ENCODE peak calls at places on chromosomes 2 and 18, in nine cellular contexts. U, S, I, X, V, M, A, C and K are unnamed samples.
A peak's percentile ranks its signal among the peaks of the same experiment; 100 is the strongest.

GRCh38 chr2:174775586-174775985 is 11.3 kb upstream of the CHRNA1 start:
- DNase-seq in A (peak; percentile 20), C (no peak), M (peak; percentile 52), S (no peak), X (no peak), V (no peak), I (peak; percentile 33), U (peak; percentile 43), K (no peak)

GRCh38 chr2:38485734-38486133 is 108.7 kb upstream of the ATL2 start:
- DNase-seq in A (no peak), C (no peak), U (no peak), S (no peak), V (peak; percentile 60), M (no peak), I (no peak), X (no peak), K (peak; percentile 22)

GRCh38 chr2:220114443-220114842 is 487.0 kb downstream of the SLC4A3 start:
- DNase-seq in A (no peak), I (no peak), V (no peak), S (no peak), U (peak; percentile 18), X (no peak), C (no peak), M (no peak), K (no peak)

GRCh38 chr18:7452331-7452730 is 114.8 kb upstream of the PTPRM start:
- DNase-seq in X (peak; percentile 31), A (peak; percentile 68), C (no peak), V (peak; percentile 73), S (peak; percentile 1), U (peak; percentile 54), I (peak; percentile 81), M (peak; percentile 54), K (peak; percentile 24)

GRCh38 chr2:31526946-31527345 is 53.8 kb downstream of the SRD5A2 start:
- DNase-seq in M (no peak), X (no peak), I (no peak), C (no peak), U (no peak), V (no peak), A (peak; percentile 25), S (no peak), K (no peak)

GRCh38 chr18:75218524-75218923 is 7.9 kb downstream of the TSHZ1 start:
- DNase-seq in A (no peak), U (no peak), C (no peak), I (no peak), X (no peak), V (no peak), M (no peak), S (no peak), K (no peak)

GRCh38 chr18:56148373-56148772 is 490.0 kb downstream of the TXNL1 start:
- DNase-seq in X (no peak), V (no peak), S (no peak), M (peak; percentile 74), C (no peak), U (peak; percentile 93), I (no peak), A (no peak), K (no peak)

GRCh38 chr2:239466755-239467271 is 66.0 kb upstream of the HDAC4 start:
- DNase-seq in X (no peak), V (no peak), U (no peak), S (no peak), M (no peak), C (no peak), A (no peak), I (no peak), K (no peak)

GRCh38 chr18:2857491-2858063 is 10.8 kb downstream of the EMILIN2 start:
- DNase-seq in M (no peak), A (peak; percentile 52), U (peak; percentile 95), C (no peak), V (no peak), X (no peak), S (no peak), I (no peak), K (no peak)

GRCh38 chr2:197827618-197828017 is 23.2 kb downstream of the PLCL1 start:
- DNase-seq in I (no peak), S (no peak), A (no peak), C (no peak), U (peak; percentile 66), X (no peak), V (no peak), M (no peak), K (no peak)

GRCh38 chr2:16109368-16109820 is 169.0 kb downstream of the MYCN start:
- DNase-seq in V (no peak), A (no peak), S (no peak), U (no peak), I (no peak), M (no peak), X (no peak), C (no peak), K (no peak)

GRCh38 chr2:88016086-88016947 is at the start of gene RNU2-63P:
- DNase-seq in X (peak; percentile 52), I (peak; percentile 82), S (peak; percentile 94), V (peak; percentile 89), A (peak; percentile 89), M (peak; percentile 92), U (peak; percentile 79), C (peak; percentile 95), K (peak; percentile 86)

DNA sequence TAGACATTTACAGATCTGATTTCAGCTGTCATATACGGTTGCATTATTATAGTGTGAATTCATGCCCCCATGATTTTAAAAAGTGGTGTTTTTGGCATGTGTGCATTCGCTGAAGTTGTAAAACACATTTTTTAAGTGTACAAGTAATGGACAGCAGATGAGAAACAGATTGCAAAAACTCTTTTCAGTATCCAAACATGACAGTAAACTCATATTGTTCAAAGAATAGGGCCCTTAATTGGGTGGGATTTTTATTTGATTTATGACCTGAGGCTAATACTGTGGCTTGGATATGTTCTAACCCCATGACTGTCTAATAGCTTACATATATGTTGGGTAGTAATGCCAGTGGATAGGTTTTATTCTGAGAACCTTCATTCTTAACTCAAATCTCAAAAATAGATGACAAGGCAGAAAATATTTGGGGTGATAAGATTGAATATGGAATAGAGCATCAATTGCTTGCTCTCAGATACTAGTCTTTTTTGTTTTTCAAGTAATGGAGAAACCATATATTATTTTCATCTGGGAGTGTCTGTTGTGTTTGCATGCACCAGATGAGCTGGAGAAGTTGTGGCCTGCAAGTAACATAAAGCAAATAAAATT is 118.6 kb downstream of the PARD3B start:
- DNase-seq in I (no peak), C (no peak), V (no peak), M (no peak), A (no peak), U (no peak), X (no peak), S (no peak), K (no peak)
- H3K27ac ChIP-seq in I (no peak overlapping the region), C (peak overlapping the region; percentile 90), V (no peak overlapping the region), M (peak overlapping the region; percentile 1), A (peak overlapping the region; percentile 53), U (peak overlapping the region; percentile 76), X (no peak overlapping the region), S (no peak overlapping the region), K (no peak overlapping the region)

DNA sequence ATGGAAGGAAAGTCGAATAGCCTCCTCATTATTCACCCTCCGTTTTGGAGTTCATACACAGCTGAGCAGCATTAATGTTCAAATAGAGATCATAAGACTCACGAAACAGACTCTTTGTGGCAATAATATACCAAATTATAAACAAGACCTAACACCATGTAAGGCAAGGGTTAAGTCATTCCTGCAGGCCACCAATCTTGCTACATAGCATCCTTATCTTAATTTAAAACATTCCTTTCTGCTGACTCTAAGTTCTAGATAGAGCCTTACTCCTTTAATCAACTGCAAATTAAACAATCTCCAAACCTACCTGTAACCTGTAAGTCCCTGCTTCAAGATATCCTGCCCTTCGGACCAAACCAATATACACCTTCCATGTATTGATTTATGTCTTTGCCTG is 178.0 kb downstream of the PDE11A start:
- DNase-seq in A (no peak), U (no peak), C (peak; percentile 53), S (no peak), I (no peak), X (no peak), M (no peak), V (no peak), K (no peak)
- H3K9me2 ChIP-seq in A (no peaks in the 10 kb centered on the region), U (no peaks in the 10 kb centered on the region), C (no peaks in the 10 kb centered on the region), S (no peaks in the 10 kb centered on the region), I (no peaks in the 10 kb centered on the region), X (no peaks in the 10 kb centered on the region), M (no peaks in the 10 kb centered on the region), V (no peaks in the 10 kb centered on the region), K (no peaks in the 10 kb centered on the region)

GRCh38 chr2:238423561-238424312 is 3.0 kb upstream of the ASB1 start:
- DNase-seq in X (no peak), V (no peak), S (no peak), U (peak; percentile 78), C (no peak), A (no peak), I (no peak), M (peak; percentile 39), K (no peak)
- H3K27ac ChIP-seq in X (no peak overlapping the region), V (no peak overlapping the region), S (no peak overlapping the region), U (peak overlapping the region; percentile 76), C (no peak overlapping the region), A (no peak overlapping the region), I (no peak overlapping the region), M (no peak overlapping the region), K (no peak overlapping the region)

DNA sequence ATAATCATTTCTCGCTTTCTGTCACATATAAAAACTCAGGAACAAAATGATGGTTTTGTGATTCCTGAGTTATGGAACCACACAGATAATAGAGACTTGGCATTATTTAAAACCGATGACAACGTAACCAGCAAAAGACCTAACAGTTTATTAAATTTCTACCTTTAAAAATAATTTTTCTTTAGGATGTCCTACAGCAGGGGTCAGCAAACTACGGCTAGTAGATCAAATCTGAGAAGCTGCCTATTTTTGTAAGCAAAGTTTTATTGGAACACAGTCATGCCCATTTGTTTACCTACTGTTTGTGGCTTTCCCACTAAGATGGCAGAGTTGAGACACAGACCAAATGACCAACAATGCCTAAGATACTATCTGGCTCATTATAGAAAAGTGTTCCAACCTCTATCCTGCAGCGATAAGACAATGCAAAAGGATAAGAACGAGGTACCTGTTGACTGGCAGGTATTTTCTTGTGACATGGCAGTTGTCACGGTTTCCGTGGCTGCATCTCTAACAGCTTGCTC is 53.0 kb upstream of the ZFP36L2 start:
- DNase-seq in C (peak; percentile 61), X (no peak), A (no peak), M (peak; percentile 86), U (no peak), V (no peak), S (no peak), I (no peak), K (no peak)
- H3K9me2 ChIP-seq in C (no peaks in the 10 kb centered on the region), X (no peaks in the 10 kb centered on the region), A (no peaks in the 10 kb centered on the region), M (no peaks in the 10 kb centered on the region), U (no peaks in the 10 kb centered on the region), V (no peaks in the 10 kb centered on the region), S (no peaks in the 10 kb centered on the region), I (no peaks in the 10 kb centered on the region), K (no peaks in the 10 kb centered on the region)

DNA sequence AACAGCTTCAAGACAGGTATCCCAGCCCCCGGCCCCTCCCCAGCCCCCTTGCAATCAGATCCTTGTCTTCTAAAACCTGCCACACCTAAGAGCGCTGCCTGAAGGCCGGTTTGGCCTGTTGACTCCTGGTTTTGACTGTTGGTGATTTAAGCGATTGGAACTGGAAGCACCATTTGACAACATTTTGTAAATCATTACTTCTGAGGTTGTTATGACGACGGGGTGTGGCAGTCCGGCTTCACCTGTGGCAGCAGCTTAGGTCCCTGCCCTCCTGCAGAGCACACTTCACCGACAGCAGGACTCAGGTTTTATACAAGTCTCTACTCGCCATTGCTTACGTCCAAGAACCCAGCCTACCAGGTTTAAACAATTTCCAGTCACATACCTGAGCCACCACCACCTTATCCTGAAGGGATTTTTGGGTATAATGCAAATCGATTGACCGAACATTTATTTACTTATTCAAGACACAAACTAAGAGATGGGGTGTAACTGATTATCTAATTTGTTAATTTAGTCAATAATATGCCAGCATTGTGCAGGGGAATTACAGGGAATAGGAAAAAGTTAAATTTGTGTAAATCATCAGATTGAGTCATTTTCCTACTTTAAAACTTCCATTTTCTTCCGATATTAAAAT is 707 bp upstream of the DGUOK start:
- DNase-seq in S (no peak), A (peak; percentile 75), I (peak; percentile 26), C (no peak), U (no peak), V (no peak), M (no peak), X (no peak), K (peak; percentile 16)
- H3K27ac ChIP-seq in S (peak overlapping the region; percentile 62), A (peak overlapping the region; percentile 77), I (no peak overlapping the region), C (no peak overlapping the region), U (no peak overlapping the region), V (peak overlapping the region; percentile 74), M (no peak overlapping the region), X (no peak overlapping the region), K (peak overlapping the region; percentile 60)